ENCODE peak calls at places on chromosomes 7 and 10, in four cellular contexts. N, I, E and U are unnamed samples.

GRCh38 chr10:126334272-126334671 is 54.0 kb downstream of the ADAM12 start:
- DNase-seq in N (no peak), I (no peak), E (peak; percentile 32), U (no peak)

GRCh38 chr7:3579638-3580219 is 278.7 kb downstream of the SDK1 start:
- DNase-seq in N (no peak), I (no peak), E (no peak), U (no peak)

GRCh38 chr10:71075066-71075758 is 137.2 kb upstream of the UNC5B start:
- DNase-seq in N (no peak), I (no peak), E (no peak), U (no peak)

GRCh38 chr7:17069146-17069545 is 187.4 kb upstream of the AGR3 start:
- DNase-seq in N (no peak), I (no peak), E (no peak), U (no peak)

GRCh38 chr10:93150289-93150688 is 76.6 kb downstream of the CYP26A1 start:
- DNase-seq in N (no peak), I (no peak), E (no peak), U (no peak)

GRCh38 chr7:106110238-106110560 is 1.9 kb downstream of the SYPL1 start:
- DNase-seq in N (no peak), I (no peak), E (peak; percentile 32), U (no peak)

GRCh38 chr10:34262965-34263364 is 552.1 kb downstream of the PARD3 start:
- DNase-seq in N (no peak), I (no peak), E (peak; percentile 43), U (no peak)

GRCh38 chr7:43612599-43613589 is 30.0 kb downstream of the STK17A start:
- DNase-seq in N (peak; percentile 43), I (no peak), E (peak; percentile 59), U (no peak)

GRCh38 chr7:149872419-149873073 is 1.2 kb upstream of the ATP6V0E2 start:
- DNase-seq in N (peak; percentile 58), I (peak; percentile 42), E (peak; percentile 92), U (peak; percentile 54)